ENCODE peak calls at places on chromosome 3, in seven cellular contexts. V, E, Q, Z, N, L and Y are unnamed samples.
A peak's percentile ranks its signal among the peaks of the same experiment; 100 is the strongest.

GRCh38 chr3:58899159-58899952 is 150.5 kb downstream of the CFAP20DC start:
- DNase-seq in V (no peak), E (no peak), Q (no peak), Z (peak; percentile 26), N (peak; percentile 41), L (no peak), Y (peak; percentile 26)

GRCh38 chr3:57961828-57962447 is 46.3 kb upstream of the FLNB start:
- DNase-seq in V (peak; percentile 61), E (no peak), Q (peak; percentile 54), Z (no peak), N (no peak), L (no peak), Y (peak; percentile 86)

GRCh38 chr3:65406470-65406869 is 632.2 kb downstream of the MAGI1 start:
- DNase-seq in V (peak; percentile 66), E (no peak), Q (peak; percentile 75), Z (no peak), N (no peak), L (peak; percentile 81), Y (no peak)

GRCh38 chr3:31772155-31772761 is 208.8 kb downstream of the OSBPL10 start:
- DNase-seq in V (no peak), E (no peak), Q (no peak), Z (no peak), N (peak; percentile 33), L (no peak), Y (no peak)

GRCh38 chr3:161920196-161920595 is 423.6 kb downstream of the OTOL1 start:
- DNase-seq in V (no peak), E (no peak), Q (no peak), Z (no peak), N (no peak), L (peak; percentile 31), Y (no peak)

GRCh38 chr3:88263417-88264116 is 113.8 kb downstream of the C3orf38 start:
- DNase-seq in V (no peak), E (no peak), Q (peak; percentile 1), Z (no peak), N (no peak), L (no peak), Y (no peak)

GRCh38 chr3:41881233-41881821 is 80.6 kb downstream of the ULK4 start:
- DNase-seq in V (peak; percentile 48), E (peak; percentile 18), Q (peak; percentile 47), Z (no peak), N (no peak), L (peak; percentile 76), Y (peak; percentile 22)

GRCh38 chr3:25711090-25711489 is 46.4 kb upstream of the TOP2B start:
- DNase-seq in V (no peak), E (no peak), Q (no peak), Z (no peak), N (no peak), L (peak; percentile 8), Y (no peak)

GRCh38 chr3:70726096-70726745 is 413.8 kb upstream of the MDFIC2 start:
- DNase-seq in V (peak; percentile 3), E (no peak), Q (peak; percentile 7), Z (no peak), N (no peak), L (no peak), Y (no peak)

GRCh38 chr3:28556195-28556594 is 207.6 kb upstream of the AZI2 start:
- DNase-seq in V (no peak), E (no peak), Q (no peak), Z (no peak), N (no peak), L (no peak), Y (peak; percentile 5)

GRCh38 chr3:25508901-25509300 is 80.8 kb downstream of the RARB start:
- DNase-seq in V (no peak), E (no peak), Q (peak; percentile 29), Z (no peak), N (no peak), L (peak; percentile 64), Y (no peak)

GRCh38 chr3:124115279-124115678 is 123.4 kb upstream of the ROPN1 start:
- DNase-seq in V (no peak), E (no peak), Q (no peak), Z (no peak), N (no peak), L (no peak), Y (no peak)

GRCh38 chr3:124119056-124119721 is 127.3 kb upstream of the ROPN1 start:
- DNase-seq in V (peak; percentile 88), E (no peak), Q (no peak), Z (no peak), N (no peak), L (no peak), Y (no peak)

GRCh38 chr3:124117486-124117885 is 125.6 kb upstream of the ROPN1 start:
- DNase-seq in V (peak; percentile 82), E (no peak), Q (peak; percentile 2), Z (no peak), N (no peak), L (no peak), Y (no peak)

GRCh38 chr3:124115965-124116364 is 124.0 kb upstream of the ROPN1 start:
- DNase-seq in V (no peak), E (no peak), Q (no peak), Z (no peak), N (no peak), L (no peak), Y (no peak)

GRCh38 chr3:124118397-124118796 is 126.5 kb upstream of the ROPN1 start:
- DNase-seq in V (peak; percentile 47), E (no peak), Q (no peak), Z (no peak), N (no peak), L (no peak), Y (no peak)
- H3K27me3 ChIP-seq in V (no peaks in the 10 kb centered on the region), E (no peaks in the 10 kb centered on the region), Q (no peaks in the 10 kb centered on the region), Z (no peaks in the 10 kb centered on the region), N (no peaks in the 10 kb centered on the region), L (no peaks in the 10 kb centered on the region), Y (no peaks in the 10 kb centered on the region)

GRCh38 chr3:64184621-64185020 is 40.6 kb downstream of the PRICKLE2 start:
- DNase-seq in V (peak; percentile 71), E (no peak), Q (peak; percentile 66), Z (no peak), N (no peak), L (peak; percentile 59), Y (no peak)
- H3K27ac ChIP-seq in V (no peak overlapping the region), E (no peak overlapping the region), Q (peak overlapping the region; percentile 77), Z (no peak overlapping the region), N (no peak overlapping the region), L (no peak overlapping the region), Y (no peak overlapping the region)

GRCh38 chr3:44092497-44092896 is 149.2 kb upstream of the TOPAZ1 start:
- DNase-seq in V (no peak), E (no peak), Q (no peak), Z (no peak), N (no peak), L (no peak), Y (no peak)
- H2AK5ac ChIP-seq in V (no peak overlapping the region), E (no peak overlapping the region), Q (no peak overlapping the region), Z (no peak overlapping the region), N (no peak overlapping the region), L (no peak overlapping the region), Y (no peak overlapping the region)

GRCh38 chr3:134445631-134446030 is 40.2 kb downstream of the ANAPC13 start:
- DNase-seq in V (no peak), E (no peak), Q (peak; percentile 86), Z (no peak), N (peak; percentile 10), L (peak; percentile 81), Y (no peak)

GRCh38 chr3:134446800-134447199 is 39.0 kb downstream of the ANAPC13 start:
- DNase-seq in V (peak; percentile 68), E (no peak), Q (peak; percentile 40), Z (no peak), N (peak; percentile 23), L (no peak), Y (no peak)

GRCh38 chr3:134445095-134445494 is 40.7 kb downstream of the ANAPC13 start:
- DNase-seq in V (no peak), E (no peak), Q (no peak), Z (no peak), N (no peak), L (no peak), Y (no peak)

GRCh38 chr3:134437211-134437752 is 48.5 kb downstream of the ANAPC13 start:
- DNase-seq in V (no peak), E (no peak), Q (no peak), Z (no peak), N (no peak), L (no peak), Y (no peak)

GRCh38 chr3:134441321-134441720 is 44.5 kb downstream of the ANAPC13 start:
- DNase-seq in V (peak; percentile 54), E (no peak), Q (no peak), Z (no peak), N (no peak), L (peak; percentile 91), Y (no peak)
- H3K27me3 ChIP-seq in V (no peaks in the 10 kb centered on the region), E (no peaks in the 10 kb centered on the region), Q (no peaks in the 10 kb centered on the region), Z (no peaks in the 10 kb centered on the region), N (no peaks in the 10 kb centered on the region), L (no peaks in the 10 kb centered on the region), Y (no peaks in the 10 kb centered on the region)

GRCh38 chr3:49781415-49782199 is 4.7 kb downstream of the IP6K1 start:
- DNase-seq in V (no peak), E (no peak), Q (peak; percentile 69), Z (no peak), N (no peak), L (peak; percentile 38), Y (no peak)
- H3K27ac ChIP-seq in V (peak overlapping the region; percentile 23), E (no peak overlapping the region), Q (peak overlapping the region; percentile 8), Z (no peak overlapping the region), N (no peak overlapping the region), L (peak overlapping the region; percentile 41), Y (no peak overlapping the region)